ENCODE peak calls at places on chromosomes 1 and 21, in ten cellular contexts. X, D, M, P, U, C, N, H, K and G are unnamed samples.

GRCh38 chr1:246161626-246162025 is 345.5 kb downstream of the SMYD3 start:
- DNase-seq in X (no peak), D (no peak), M (peak), P (no peak), U (no peak), C (no peak), N (no peak), H (peak), K (no peak), G (peak)

GRCh38 chr1:26283871-26284596 is 4.1 kb downstream of the SH3BGRL3 start:
- DNase-seq in X (no peak), D (no peak), M (no peak), P (no peak), U (no peak), C (no peak), N (no peak), H (no peak), K (no peak), G (no peak)

GRCh38 chr1:57163332-57163731 is 197.5 kb upstream of the C8B start:
- DNase-seq in X (no peak), D (no peak), M (no peak), P (no peak), U (no peak), C (no peak), N (no peak), H (no peak), K (peak), G (no peak)

GRCh38 chr1:244210884-244211558 is 159.9 kb downstream of the ZBTB18 start:
- DNase-seq in X (no peak), D (no peak), M (peak), P (no peak), U (no peak), C (peak), N (peak), H (peak), K (peak), G (no peak)

GRCh38 chr1:247216246-247216645 is 39.6 kb upstream of the VN1R5 start:
- DNase-seq in X (no peak), D (no peak), M (no peak), P (no peak), U (peak), C (no peak), N (no peak), H (no peak), K (no peak), G (no peak)

GRCh38 chr1:108512239-108513071 is 47.4 kb upstream of the EEIG2 start:
- DNase-seq in X (no peak), D (no peak), M (peak), P (no peak), U (peak), C (no peak), N (no peak), H (peak), K (no peak), G (peak)

GRCh38 chr1:201214461-201214860 is 23.8 kb downstream of the IGFN1 start:
- DNase-seq in X (no peak), D (no peak), M (peak), P (no peak), U (no peak), C (no peak), N (no peak), H (no peak), K (peak), G (no peak)

GRCh38 chr1:173161510-173162221 is 45.5 kb downstream of the TNFSF4 start:
- DNase-seq in X (peak), D (no peak), M (peak), P (no peak), U (no peak), C (no peak), N (no peak), H (peak), K (no peak), G (peak)

GRCh38 chr1:119447344-119447743 is 32.4 kb downstream of the HSD3B2 start:
- DNase-seq in X (no peak), D (no peak), M (no peak), P (no peak), U (no peak), C (no peak), N (no peak), H (no peak), K (no peak), G (no peak)

GRCh38 chr1:112713466-112714312 is 1.4 kb downstream of the PPM1J start:
- DNase-seq in X (no peak), D (no peak), M (no peak), P (peak), U (peak), C (peak), N (no peak), H (no peak), K (peak), G (no peak)

GRCh38 chr1:172533511-172534116 is 664 bp downstream of the SUCO start:
- DNase-seq in X (no peak), D (peak), M (peak), P (peak), U (peak), C (peak), N (peak), H (peak), K (peak), G (peak)

GRCh38 chr1:152111515-152111968 is 3.7 kb downstream of the TCHH start:
- DNase-seq in X (no peak), D (no peak), M (peak), P (peak), U (peak), C (no peak), N (peak), H (peak), K (peak), G (peak)

GRCh38 chr1:164748253-164748899 is 189.4 kb downstream of the PBX1 start:
- DNase-seq in X (peak), D (no peak), M (peak), P (peak), U (no peak), C (peak), N (no peak), H (peak), K (no peak), G (peak)

GRCh38 chr1:10186453-10187319 is 23.7 kb upstream of the KIF1B start:
- DNase-seq in X (peak), D (no peak), M (peak), P (no peak), U (no peak), C (no peak), N (no peak), H (no peak), K (no peak), G (no peak)

GRCh38 chr1:90706437-90707362 is 10.4 kb downstream of the BARHL2 start:
- DNase-seq in X (no peak), D (no peak), M (no peak), P (no peak), U (no peak), C (peak), N (no peak), H (no peak), K (peak), G (no peak)

GRCh38 chr1:119815361-119815760 is 4.1 kb upstream of the REG4 start:
- DNase-seq in X (no peak), D (no peak), M (peak), P (no peak), U (no peak), C (no peak), N (no peak), H (no peak), K (no peak), G (no peak)

GRCh38 chr1:67316918-67317317 is 9.2 kb downstream of the IL12RB2 start:
- DNase-seq in X (no peak), D (no peak), M (no peak), P (no peak), U (no peak), C (no peak), N (no peak), H (no peak), K (no peak), G (no peak)

GRCh38 chr1:153631047-153632022 is 2.5 kb upstream of the CHTOP start:
- DNase-seq in X (no peak), D (no peak), M (no peak), P (no peak), U (no peak), C (no peak), N (no peak), H (no peak), K (no peak), G (no peak)

GRCh38 chr1:5721634-5722215 is 270.5 kb downstream of the NPHP4 start:
- DNase-seq in X (no peak), D (no peak), M (no peak), P (no peak), U (no peak), C (no peak), N (no peak), H (no peak), K (peak), G (no peak)

GRCh38 chr1:166302919-166303758 is 136.3 kb upstream of the FAM78B start:
- DNase-seq in X (no peak), D (no peak), M (no peak), P (no peak), U (peak), C (no peak), N (no peak), H (no peak), K (no peak), G (no peak)

GRCh38 chr1:221773383-221773782 is 31.5 kb upstream of the DUSP10 start:
- DNase-seq in X (no peak), D (no peak), M (no peak), P (no peak), U (no peak), C (no peak), N (no peak), H (no peak), K (no peak), G (no peak)

GRCh38 chr1:110133436-110133835 is 16.9 kb upstream of the SLC6A17 start:
- DNase-seq in X (no peak), D (no peak), M (peak), P (no peak), U (no peak), C (no peak), N (no peak), H (peak), K (no peak), G (no peak)

GRCh38 chr21:23160914-23161313 is 2162.7 kb downstream of the NCAM2 start:
- DNase-seq in X (no peak), D (no peak), M (no peak), P (no peak), U (no peak), C (no peak), N (no peak), H (no peak), K (no peak), G (no peak)

GRCh38 chr1:109192433-109192832 is 21.3 kb upstream of the SARS1 start:
- DNase-seq in X (no peak), D (no peak), M (no peak), P (no peak), U (no peak), C (no peak), N (no peak), H (no peak), K (no peak), G (no peak)

GRCh38 chr1:69246109-69246508 is 321.6 kb upstream of the LRRC7 start:
- DNase-seq in X (no peak), D (no peak), M (no peak), P (no peak), U (no peak), C (no peak), N (no peak), H (no peak), K (no peak), G (no peak)

GRCh38 chr1:154749078-154749760 is 120.9 kb downstream of the KCNN3 start:
- DNase-seq in X (no peak), D (no peak), M (peak), P (no peak), U (peak), C (no peak), N (no peak), H (peak), K (peak), G (peak)
- TF ChIP-seq CTCF in X (peak), D (no peak), M (peak), P (no peak), U (peak), C (no peak), N (no peak), H (peak), K (peak), G (peak)

GRCh38 chr1:63317814-63318156 is 4.6 kb upstream of the FOXD3 start:
- DNase-seq in X (no peak), D (no peak), M (no peak), P (no peak), U (no peak), C (no peak), N (no peak), H (no peak), K (no peak), G (no peak)
- H3K4me3 ChIP-seq in X (no peak), D (no peak), M (no peak), P (peak), U (peak), C (no peak), N (peak), H (no peak), K (peak), G (no peak)

GRCh38 chr1:161180643-161181042 is 3.3 kb upstream of the B4GALT3 start:
- DNase-seq in X (no peak), D (no peak), M (peak), P (no peak), U (no peak), C (no peak), N (no peak), H (peak), K (no peak), G (peak)
- TF ChIP-seq CTCF in X (peak), D (peak), M (peak), P (no peak), U (no peak), C (no peak), N (no peak), H (peak), K (peak), G (peak)

GRCh38 chr1:23442751-23443150 is 18.2 kb upstream of the TCEA3 start:
- DNase-seq in X (no peak), D (no peak), M (no peak), P (no peak), U (no peak), C (no peak), N (no peak), H (no peak), K (no peak), G (no peak)
- H3K4me3 ChIP-seq in X (no peak), D (no peak), M (no peak), P (no peak), U (no peak), C (no peak), N (no peak), H (no peak), K (no peak), G (no peak)

DNA sequence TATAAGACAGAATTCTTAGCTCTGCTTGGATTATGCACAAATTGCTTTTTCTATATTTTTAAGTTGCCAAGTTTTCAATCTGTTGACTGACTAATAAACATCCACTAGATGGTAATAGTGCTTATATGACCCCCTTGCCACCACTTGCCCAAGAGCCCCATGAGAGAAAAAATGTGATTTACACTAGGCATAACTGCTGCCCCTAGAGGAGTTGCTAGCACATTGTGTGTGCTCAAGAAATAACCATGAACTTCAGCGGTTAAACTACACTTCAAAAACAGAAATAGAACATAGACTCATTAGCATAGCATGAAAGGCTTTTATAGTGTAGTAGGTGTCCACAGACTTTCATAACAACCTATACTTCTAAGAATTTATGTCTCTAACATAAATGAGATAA is 61.4 kb downstream of the BRINP3 start:
- DNase-seq in X (no peak), D (no peak), M (no peak), P (no peak), U (peak), C (no peak), N (no peak), H (no peak), K (no peak), G (peak)
- TF ChIP-seq CTCF in X (no peak), D (no peak), M (no peak), P (no peak), U (no peak), C (no peak), N (no peak), H (no peak), K (peak), G (peak)

DNA sequence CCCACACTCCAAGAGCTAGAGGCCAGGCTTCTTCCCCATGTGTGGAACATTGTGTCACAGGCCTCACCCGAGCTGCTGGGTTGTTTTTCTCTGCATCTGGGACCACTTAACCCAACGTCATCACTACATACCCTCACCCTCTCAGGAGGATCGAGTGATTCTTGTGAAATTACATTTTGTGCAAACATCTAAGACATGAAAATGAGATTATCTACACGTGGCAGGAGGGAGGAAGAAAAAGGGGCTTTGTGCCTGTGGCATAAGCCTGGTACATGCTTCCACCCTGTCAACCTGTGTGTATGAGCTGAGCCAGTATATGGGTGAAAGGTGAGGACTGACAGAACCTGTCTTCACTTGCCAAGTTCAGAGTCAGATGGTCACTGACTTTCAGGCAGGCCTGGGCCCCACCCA is 1.6 kb downstream of the CPT2 start:
- DNase-seq in X (no peak), D (no peak), M (peak), P (no peak), U (no peak), C (no peak), N (peak), H (peak), K (no peak), G (peak)
- H3K4me3 ChIP-seq in X (peak), D (peak), M (no peak), P (no peak), U (peak), C (no peak), N (no peak), H (no peak), K (peak), G (no peak)

DNA sequence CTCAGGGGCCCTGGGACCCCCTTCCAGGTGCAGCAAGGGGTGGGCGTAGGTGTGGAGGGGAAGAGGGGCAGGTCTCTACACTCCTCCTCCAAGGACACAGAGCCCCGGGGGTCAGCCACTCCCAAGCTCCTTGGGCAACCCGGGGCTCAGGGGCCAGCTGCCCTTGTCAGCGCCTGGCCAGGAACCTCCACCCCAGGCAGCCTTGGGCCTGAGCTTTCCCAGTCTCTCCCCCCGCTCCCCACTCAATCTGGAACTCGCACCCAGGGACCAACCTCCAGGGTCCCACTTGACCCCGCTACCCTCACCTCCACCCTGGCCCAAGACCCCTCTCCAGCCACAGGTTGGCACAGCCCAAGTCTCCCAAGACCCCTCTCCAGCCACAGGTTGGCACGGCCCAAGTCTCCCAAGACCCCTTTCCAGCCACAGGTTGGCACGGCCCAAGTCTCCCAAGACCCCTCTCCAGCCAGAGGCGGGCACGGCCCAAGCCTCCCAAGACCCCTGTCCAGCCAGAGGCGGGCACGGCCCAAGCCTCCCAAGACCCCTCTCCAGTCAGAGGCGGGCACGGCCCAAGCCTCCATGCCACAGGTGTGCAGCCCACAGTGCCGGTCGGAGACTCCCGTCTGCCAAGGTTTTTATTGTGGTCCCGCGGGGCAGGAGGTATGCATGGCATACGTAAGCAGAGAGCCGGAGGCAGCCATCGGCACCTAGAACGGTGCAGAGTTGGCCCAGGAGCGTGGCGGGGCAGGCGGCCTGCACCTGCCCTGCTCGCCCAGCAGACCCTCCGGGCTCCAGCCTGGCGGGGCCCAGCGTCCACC is 3.0 kb downstream of the TNFRSF4 start:
- DNase-seq in X (no peak), D (peak), M (no peak), P (no peak), U (no peak), C (no peak), N (no peak), H (no peak), K (no peak), G (no peak)
- TF ChIP-seq CTCF in X (no peak), D (no peak), M (no peak), P (no peak), U (no peak), C (no peak), N (no peak), H (no peak), K (no peak), G (no peak)

DNA sequence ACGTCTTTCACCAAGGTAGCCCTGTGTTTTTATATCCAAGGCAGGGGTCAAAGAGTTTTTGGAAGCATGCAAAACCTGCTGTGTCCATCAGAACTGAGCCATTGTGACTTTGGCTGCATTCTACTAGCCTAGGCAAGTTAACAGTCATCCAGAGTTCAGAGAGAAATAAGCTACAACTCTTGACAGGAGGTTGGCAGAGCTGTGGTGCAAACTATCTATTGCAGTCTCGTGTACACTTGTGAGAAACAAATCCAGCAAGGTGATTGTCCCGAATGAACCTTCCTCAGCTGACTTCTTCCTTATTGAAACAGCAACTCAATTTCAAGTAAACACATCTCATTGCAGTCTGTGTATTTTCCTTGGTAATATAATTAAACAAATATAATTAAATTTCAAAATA is 124.5 kb downstream of the NCAM2 start:
- DNase-seq in X (no peak), D (no peak), M (no peak), P (no peak), U (no peak), C (no peak), N (no peak), H (no peak), K (no peak), G (no peak)
- H3K4me3 ChIP-seq in X (no peak), D (no peak), M (no peak), P (no peak), U (no peak), C (no peak), N (no peak), H (no peak), K (no peak), G (no peak)

DNA sequence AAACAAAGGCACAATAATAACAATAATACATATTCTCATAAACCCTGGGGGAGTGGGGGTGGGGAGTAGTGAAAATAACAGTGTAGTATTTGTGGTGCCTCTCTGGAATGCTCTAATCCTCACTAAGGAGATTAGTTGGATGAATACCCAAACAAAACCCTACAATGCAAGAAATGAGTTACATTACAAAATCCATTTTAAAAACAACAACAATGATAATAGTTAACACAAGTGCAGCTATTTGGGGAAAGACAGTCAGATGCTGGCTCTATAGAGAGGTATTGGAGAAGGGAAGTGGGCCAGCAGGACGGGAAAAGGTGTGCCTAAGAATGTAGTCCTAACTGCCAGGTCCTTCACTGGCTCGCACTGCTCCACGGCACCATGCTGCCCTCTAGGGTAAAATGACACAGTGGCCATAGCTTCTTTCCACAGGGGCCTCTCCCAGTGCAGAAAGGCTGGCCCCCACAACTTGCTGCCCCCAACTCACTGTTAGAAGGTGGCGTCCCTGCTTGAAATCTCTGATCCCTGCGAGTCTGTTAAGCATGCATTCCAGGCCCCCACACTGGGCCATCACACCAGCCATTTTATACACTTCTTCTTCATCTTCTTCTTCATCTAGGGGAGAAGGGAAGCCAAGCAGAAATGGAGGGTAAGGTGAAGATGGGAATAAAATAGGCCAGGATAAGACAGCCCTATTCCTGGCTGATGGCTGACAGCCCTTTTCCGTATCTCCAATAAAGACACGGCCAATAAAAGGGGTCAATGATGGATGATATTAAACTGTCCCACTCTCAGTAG is 113.8 kb downstream of the UBR4 start:
- DNase-seq in X (no peak), D (no peak), M (peak), P (peak), U (no peak), C (peak), N (peak), H (peak), K (peak), G (peak)
- TF ChIP-seq CTCF in X (peak), D (no peak), M (peak), P (peak), U (peak), C (peak), N (peak), H (peak), K (peak), G (peak)